ENCODE peak calls at places on chromosomes 13 and 19, in ten cellular contexts. Y is activated naive CD4-positive, alpha-beta T cell treated with anti-CD3 and anti-CD28 coated beads, Interleukin-2, amount 10 ng/mL, durations not matched to agents 7 days and 5 days; F is fibroblast of mammary gland; W is RPMI7951; R is anterior cingulate cortex; V is CD8-positive, alpha-beta T cell; U is B cell; M is progenitor cell of endocrine pancreas; H is activated B cell treated with CpG ODN at 0.5 μM for 24 hours; S is WTC11. A is an unnamed sample.

GRCh38 chr19:38142176-38143035 is 81.6 kb downstream of the DPF1 start:
- DNase-seq in Y (peak; percentile 58), F (peak; percentile 51), W (peak; percentile 29), R (peak; percentile 36), V (peak; percentile 30), U (no peak), M (peak; percentile 38), H (peak; percentile 22), S (peak; percentile 87), A (peak; percentile 85)

GRCh38 chr13:27923794-27924528 is 4.2 kb downstream of the PDX1 start:
- DNase-seq in Y (no peak), F (peak; percentile 8), W (peak; percentile 3), R (no peak), V (no peak), U (no peak), M (peak; percentile 22), H (no peak), S (peak; percentile 50), A (no peak)

GRCh38 chr19:3494559-3494958 is 5.9 kb downstream of the DOHH start:
- DNase-seq in Y (peak; percentile 73), F (no peak), W (no peak), R (no peak), V (no peak), U (no peak), M (no peak), H (no peak), S (no peak), A (no peak)

GRCh38 chr13:43874512-43875092 is 4.9 kb downstream of the CCDC122 start:
- DNase-seq in Y (no peak), F (peak; percentile 55), W (peak; percentile 31), R (no peak), V (no peak), U (no peak), M (no peak), H (no peak), S (no peak), A (no peak)

GRCh38 chr13:30739646-30740642 is 4.6 kb downstream of the ALOX5AP start:
- DNase-seq in Y (peak; percentile 61), F (peak; percentile 93), W (peak; percentile 83), R (no peak), V (peak; percentile 61), U (peak; percentile 54), M (no peak), H (no peak), S (no peak), A (no peak)

GRCh38 chr19:1774999-1775772 is 21.9 kb downstream of the ONECUT3 start:
- DNase-seq in Y (no peak), F (peak; percentile 22), W (no peak), R (no peak), V (no peak), U (no peak), M (no peak), H (no peak), S (peak; percentile 72), A (peak; percentile 54)

GRCh38 chr19:49766938-49767315 is at the start of gene AP2A1:
- DNase-seq in Y (no peak), F (no peak), W (no peak), R (no peak), V (no peak), U (no peak), M (no peak), H (no peak), S (no peak), A (no peak)

GRCh38 chr19:54035215-54036178 is 28.2 kb downstream of the VSTM1 start:
- DNase-seq in Y (no peak), F (peak; percentile 94), W (peak; percentile 92), R (no peak), V (no peak), U (no peak), M (no peak), H (no peak), S (no peak), A (no peak)

GRCh38 chr13:32150794-32151193 is 119.2 kb downstream of the FRY start:
- DNase-seq in Y (no peak), F (peak; percentile 89), W (no peak), R (no peak), V (no peak), U (no peak), M (no peak), H (no peak), S (no peak), A (no peak)